ENCODE peak calls at places on chromosome 1, in four cellular contexts. G is WTC11, W is HepG2, Y is A549. A is an unnamed sample.

GRCh38 chr1:202274611-202275010 is 67.1 kb downstream of the UBE2T start:
- DNase-seq in W (peak), G (peak), Y (peak), A (peak)

GRCh38 chr1:87392241-87393192 is 63.8 kb downstream of the LMO4 start:
- DNase-seq in Y (peak), G (no peak), W (no peak), A (no peak)

GRCh38 chr1:169124459-169124858 is 18.0 kb downstream of the ATP1B1 start:
- DNase-seq in Y (no peak), G (no peak), W (no peak), A (no peak)

GRCh38 chr1:14913475-14914155 is 239.9 kb upstream of the TMEM51 start:
- DNase-seq in G (no peak), Y (no peak), W (no peak), A (no peak)

GRCh38 chr1:29235955-29236742 is at the start of gene PTPRU:
- DNase-seq in Y (peak), W (peak), G (peak), A (peak)

GRCh38 chr1:156233421-156234127 is 8.4 kb upstream of the BGLAP start:
- DNase-seq in W (no peak), G (no peak), Y (no peak), A (no peak)

GRCh38 chr1:8533124-8533523 is 215.2 kb downstream of the SLC45A1 start:
- DNase-seq in Y (no peak), W (no peak), G (no peak), A (no peak)

GRCh38 chr1:220706480-220706879 is 16.3 kb downstream of the C1orf115 start:
- DNase-seq in W (no peak), G (no peak), Y (no peak), A (no peak)

GRCh38 chr1:114089502-114090138 is 64.0 kb downstream of the SYT6 start:
- DNase-seq in G (no peak), W (no peak), Y (no peak), A (no peak)

GRCh38 chr1:7956218-7957032 is 5.1 kb upstream of the PARK7 start:
- DNase-seq in W (no peak), G (no peak), Y (no peak), A (no peak)

GRCh38 chr1:145892486-145893087 is 6.9 kb upstream of the ANKRD35 start:
- DNase-seq in G (no peak), W (no peak), Y (peak), A (no peak)

GRCh38 chr1:39182804-39183203 is 21.7 kb upstream of the MACF1 start:
- DNase-seq in Y (no peak), W (no peak), G (no peak), A (no peak)

GRCh38 chr1:98278055-98278454 is 357.2 kb upstream of the DPYD start:
- DNase-seq in W (no peak), Y (peak), G (no peak), A (no peak)

GRCh38 chr1:99621340-99621901 is 24.5 kb upstream of the PALMD start:
- DNase-seq in G (no peak), Y (no peak), W (no peak), A (no peak)

GRCh38 chr1:31437433-31438037 is 24.5 kb downstream of the SERINC2 start:
- DNase-seq in Y (no peak), G (no peak), W (no peak), A (no peak)

GRCh38 chr1:204960306-204960984 is 82.6 kb upstream of the CNTN2 start:
- DNase-seq in Y (no peak), G (no peak), W (no peak), A (no peak)

GRCh38 chr1:150696590-150696989 is 364 bp downstream of the GOLPH3L start:
- DNase-seq in G (no peak), W (no peak), Y (peak), A (peak)

GRCh38 chr1:212269306-212269705 is 15.9 kb upstream of the PPP2R5A start:
- DNase-seq in Y (no peak), W (no peak), G (no peak), A (no peak)

GRCh38 chr1:235262539-235262938 is 65.4 kb downstream of the ARID4B start:
- DNase-seq in G (no peak), Y (no peak), W (no peak), A (no peak)

GRCh38 chr1:167673285-167673684 is 43.3 kb downstream of the RCSD1 start:
- DNase-seq in Y (no peak), W (no peak), G (no peak), A (no peak)

GRCh38 chr1:20359451-20360330 is 69.0 kb downstream of the VWA5B1 start:
- DNase-seq in Y (no peak), W (no peak), G (no peak), A (no peak)

GRCh38 chr1:12294076-12294475 is 64.2 kb downstream of the VPS13D start:
- DNase-seq in W (no peak), Y (no peak), G (no peak), A (no peak)

GRCh38 chr1:18820791-18821641 is 38.4 kb downstream of the TAS1R2 start:
- DNase-seq in W (peak), Y (peak), G (peak), A (peak)

GRCh38 chr1:230291731-230292620 is 134.2 kb downstream of the PGBD5 start:
- DNase-seq in Y (no peak), W (no peak), G (no peak), A (no peak)

GRCh38 chr1:235881930-235882700 is 15.4 kb upstream of the LYST start:
- DNase-seq in W (no peak), G (no peak), Y (no peak), A (no peak)

GRCh38 chr1:47180603-47181094 is 9.2 kb downstream of the PDZK1IP1 start:
- DNase-seq in Y (no peak), W (no peak), G (no peak), A (peak)
- TF ChIP-seq HMGXB4 in Y (no peak), W (no peak), G (no peak), A (no peak)

GRCh38 chr1:78091215-78091813 is 45.5 kb downstream of the GIPC2 start:
- DNase-seq in W (no peak), G (peak), Y (no peak), A (peak)
- TF ChIP-seq HMGXB4 in W (no peak), G (no peak), Y (no peak), A (no peak)

DNA sequence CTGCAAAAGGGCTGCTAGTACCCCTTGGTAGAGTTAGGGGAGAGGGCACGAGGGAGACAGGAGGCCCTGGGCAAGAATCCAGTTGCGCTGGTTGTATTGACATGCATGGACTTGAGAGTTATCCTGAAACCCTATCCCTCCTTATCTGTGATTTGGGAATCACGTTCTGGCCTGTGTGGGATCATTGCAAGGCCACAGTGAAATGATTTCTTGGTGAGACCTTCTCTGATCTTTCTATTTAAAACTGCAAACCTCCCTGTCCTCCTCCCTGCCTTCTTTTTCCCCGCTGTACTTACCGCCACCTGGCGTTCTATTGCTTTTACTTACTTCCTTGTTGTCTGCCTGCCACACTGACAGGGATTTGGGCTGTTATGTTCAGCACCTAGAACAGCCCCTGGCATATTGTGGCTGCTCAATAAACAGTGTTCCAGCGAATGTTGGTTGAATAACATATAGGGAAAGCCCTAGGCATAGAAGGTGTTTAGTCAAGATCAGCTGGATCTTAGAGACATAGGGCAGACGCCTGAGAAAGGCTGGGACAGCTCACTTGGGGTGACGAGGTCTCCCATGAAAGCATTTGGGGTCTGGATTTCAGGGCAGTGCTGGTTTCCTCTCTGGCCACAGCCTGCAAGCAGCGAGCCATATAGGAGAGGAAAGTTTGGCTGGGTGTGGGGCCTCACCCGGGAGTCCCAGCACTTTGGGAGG is 25.6 kb downstream of the ALPL start:
- DNase-seq in Y (peak), W (peak), G (peak), A (peak)
- TF ChIP-seq HMGXB4 in Y (no peak), W (no peak), G (no peak), A (no peak)

DNA sequence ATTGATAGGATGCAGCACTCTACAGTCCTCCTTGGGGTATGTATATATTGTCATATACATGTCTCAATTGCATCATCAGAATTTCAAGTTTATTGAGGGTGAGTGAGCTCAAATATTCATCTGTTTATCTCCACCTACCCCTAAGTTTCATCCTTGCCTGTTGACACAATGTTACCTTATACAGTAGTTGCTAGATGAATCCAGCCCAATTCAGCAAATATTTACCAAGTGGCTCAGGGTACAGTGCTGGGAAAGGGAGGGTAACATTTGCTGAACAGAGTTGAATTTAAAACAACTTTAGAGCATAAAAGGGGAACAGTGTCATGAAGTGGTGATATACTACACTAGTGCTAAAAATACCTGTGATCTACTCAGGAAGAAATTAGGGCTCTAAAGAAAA is 14.4 kb downstream of the ELAVL4 start:
- DNase-seq in Y (no peak), G (no peak), W (peak), A (no peak)
- TF ChIP-seq HMGXB4 in Y (no peak), G (no peak), W (no peak), A (no peak)